ENCODE peak calls at places on chromosomes 5 and 9, in eight cellular contexts. E, F, A, V, Q, O, N and Z are unnamed samples.

GRCh38 chr9:5630038-5630507 is 1.2 kb downstream of the RIC1 start:
- DNase-seq in F (no peak), A (no peak), Q (no peak), V (no peak), N (peak; percentile 37), O (peak; percentile 53), E (no peak), Z (peak; percentile 21)

GRCh38 chr9:126615251-126615790 is 1.6 kb downstream of the LMX1B start:
- DNase-seq in Q (no peak), O (no peak), E (no peak), N (peak; percentile 55), A (peak; percentile 27), V (no peak), F (no peak), Z (no peak)

GRCh38 chr5:36370073-36370472 is 68.4 kb upstream of the RANBP3L start:
- DNase-seq in Q (no peak), F (no peak), V (no peak), N (no peak), A (no peak), O (no peak), E (no peak), Z (no peak)

GRCh38 chr9:13412323-13412722 is 132.8 kb upstream of the MPDZ start:
- DNase-seq in O (no peak), E (no peak), F (no peak), A (no peak), Q (no peak), N (peak; percentile 48), V (no peak), Z (no peak)

GRCh38 chr5:124289641-124290201 is 456.7 kb downstream of the ZNF608 start:
- DNase-seq in V (no peak), E (no peak), A (no peak), N (no peak), Q (no peak), F (no peak), O (peak; percentile 66), Z (no peak)

GRCh38 chr9:109258619-109259321 is 62.1 kb downstream of the EPB41L4B start:
- DNase-seq in V (no peak), E (no peak), N (no peak), F (no peak), A (no peak), Q (no peak), O (no peak), Z (no peak)

GRCh38 chr9:28136113-28136512 is 562.8 kb upstream of the C9orf72 start:
- DNase-seq in E (no peak), V (no peak), N (no peak), A (no peak), O (no peak), Q (no peak), F (no peak), Z (no peak)

GRCh38 chr9:13457795-13458194 is 178.3 kb upstream of the MPDZ start:
- DNase-seq in E (no peak), O (no peak), V (no peak), N (no peak), Q (no peak), A (no peak), F (no peak), Z (no peak)

GRCh38 chr5:93433422-93433821 is 147.6 kb downstream of the NR2F1-AS1 start:
- DNase-seq in E (no peak), V (peak; percentile 87), N (peak; percentile 86), O (no peak), A (no peak), Q (no peak), F (no peak), Z (no peak)

GRCh38 chr9:135506327-135507103 is 6.0 kb downstream of the MRPS2 start:
- DNase-seq in E (no peak), Q (no peak), F (no peak), O (no peak), N (peak; percentile 61), A (no peak), V (no peak), Z (no peak)

GRCh38 chr5:79436821-79437220 is 77.1 kb downstream of the HOMER1 start:
- DNase-seq in A (no peak), O (no peak), F (no peak), E (no peak), V (no peak), N (peak; percentile 6), Q (no peak), Z (no peak)

GRCh38 chr9:684055-684949 is 157.2 kb upstream of the DMRT1 start:
- DNase-seq in N (peak; percentile 50), E (no peak), O (no peak), A (no peak), V (peak; percentile 46), Q (no peak), F (no peak), Z (no peak)

GRCh38 chr5:179738725-179739124 is 6.1 kb downstream of the MAML1 start:
- DNase-seq in F (no peak), O (no peak), A (no peak), E (no peak), Q (no peak), N (no peak), V (no peak), Z (no peak)

GRCh38 chr9:6194934-6195333 is 20.7 kb upstream of the IL33 start:
- DNase-seq in A (no peak), N (peak; percentile 19), E (no peak), Q (no peak), O (no peak), V (no peak), F (no peak), Z (no peak)

GRCh38 chr9:83199240-83199639 is 136.3 kb upstream of the RASEF start:
- DNase-seq in F (no peak), E (no peak), V (peak; percentile 37), A (peak; percentile 43), N (peak; percentile 69), Q (no peak), O (peak; percentile 79), Z (no peak)

GRCh38 chr9:92736816-92737606 is 27.6 kb downstream of the BICD2 start:
- DNase-seq in A (no peak), E (no peak), N (peak; percentile 73), O (no peak), F (no peak), Q (no peak), V (no peak), Z (no peak)

GRCh38 chr9:81673310-81673709 is 16.0 kb downstream of the TLE1 start:
- DNase-seq in O (no peak), E (no peak), N (no peak), Q (no peak), A (no peak), V (no peak), F (no peak), Z (no peak)

GRCh38 chr5:151118898-151119600 is 38.2 kb upstream of the TNIP1 start:
- DNase-seq in V (no peak), N (no peak), O (no peak), F (no peak), A (no peak), E (no peak), Q (no peak), Z (no peak)

GRCh38 chr9:93667006-93667405 is 90.6 kb downstream of the PHF2 start:
- DNase-seq in V (no peak), O (no peak), N (no peak), E (no peak), A (no peak), F (peak; percentile 18), Q (no peak), Z (no peak)

GRCh38 chr5:177357459-177358332 is at the start of gene RGS14:
- DNase-seq in V (no peak), A (peak; percentile 27), N (peak; percentile 65), Q (peak; percentile 78), F (no peak), O (peak; percentile 66), E (peak; percentile 41), Z (no peak)

GRCh38 chr5:58775699-58776098 is 192.8 kb downstream of the RAB3C start:
- DNase-seq in F (no peak), E (no peak), O (no peak), V (no peak), N (no peak), A (no peak), Q (no peak), Z (no peak)

GRCh38 chr9:91898451-91899433 is 51.3 kb downstream of the ROR2 start:
- DNase-seq in F (no peak), N (peak; percentile 75), E (no peak), O (no peak), Q (no peak), A (no peak), V (no peak), Z (no peak)

GRCh38 chr5:181217111-181217804 is 5.8 kb upstream of the TRIM41 start:
- DNase-seq in N (peak; percentile 68), E (peak; percentile 55), V (peak; percentile 38), O (no peak), F (peak; percentile 46), A (peak; percentile 31), Q (peak; percentile 79), Z (no peak)

GRCh38 chr5:93607367-93608258 is 24.6 kb downstream of the NR2F1 start:
- DNase-seq in N (peak; percentile 79), F (no peak), A (peak; percentile 55), O (peak; percentile 85), Q (no peak), V (peak; percentile 79), E (no peak), Z (no peak)

GRCh38 chr9:105280730-105281129 is 36.3 kb downstream of the SLC44A1 start:
- DNase-seq in E (no peak), F (no peak), Q (no peak), V (peak; percentile 67), A (no peak), O (no peak), N (no peak), Z (no peak)

GRCh38 chr9:98521141-98521540 is 187.6 kb downstream of the GABBR2 start:
- DNase-seq in N (peak; percentile 56), Q (no peak), O (no peak), E (no peak), F (no peak), V (peak; percentile 57), A (no peak), Z (no peak)

GRCh38 chr5:14204785-14205321 is 61.7 kb downstream of the TRIO start:
- DNase-seq in E (no peak), Q (no peak), O (peak; percentile 45), V (peak; percentile 84), A (peak; percentile 57), F (no peak), N (peak; percentile 91), Z (no peak)

GRCh38 chr5:155729684-155730059 is 597.3 kb upstream of the SGCD start:
- DNase-seq in Q (no peak), N (peak; percentile 2), A (no peak), O (peak; percentile 84), V (no peak), E (no peak), F (no peak), Z (no peak)

GRCh38 chr5:62671479-62671878 is 92.9 kb downstream of the LRRC70 start:
- DNase-seq in E (no peak), F (no peak), A (no peak), O (no peak), Q (no peak), N (no peak), V (no peak), Z (no peak)

GRCh38 chr5:98095072-98095471 is 678.4 kb upstream of the RGMB start:
- DNase-seq in Q (no peak), A (no peak), E (no peak), V (no peak), N (no peak), F (no peak), O (no peak), Z (no peak)

GRCh38 chr9:90466481-90466880 is 176.1 kb downstream of the DIRAS2 start:
- DNase-seq in V (no peak), F (no peak), O (no peak), Q (no peak), A (no peak), N (no peak), E (no peak), Z (no peak)

GRCh38 chr9:76431601-76432000 is 27.4 kb upstream of the GCNT1 start:
- DNase-seq in A (no peak), O (no peak), Q (no peak), V (no peak), N (no peak), F (no peak), E (no peak), Z (no peak)

GRCh38 chr5:160192424-160192823 is 36.9 kb upstream of the FABP6 start:
- DNase-seq in A (no peak), V (no peak), O (no peak), F (no peak), Q (no peak), E (no peak), N (no peak), Z (no peak)

GRCh38 chr9:20771721-20772120 is 87.7 kb downstream of the FOCAD start:
- DNase-seq in Q (no peak), F (no peak), O (no peak), E (no peak), N (no peak), A (no peak), V (no peak), Z (no peak)